ENCODE peak calls at places on chromosome 7, in five cellular contexts. R is mesendoderm, O is H1, J is IMR-90, U is neuronal stem cell. I is an unnamed sample. For H3K79me1, the result is how much of the 10 kb centered on the place peaks cover.

GRCh38 chr7:44257618-44258422 is 57.0 kb downstream of the YKT6 start:
- DNase-seq in R (peak), O (no peak), J (peak), U (no peak), I (no peak)

GRCh38 chr7:111833461-111833860 is 271.2 kb upstream of the IMMP2L start:
- DNase-seq in R (no peak), O (no peak), J (peak), U (no peak), I (no peak)

GRCh38 chr7:25482631-25483030 is 254.3 kb upstream of the NPVF start:
- DNase-seq in R (no peak), O (no peak), J (no peak), U (no peak), I (no peak)

GRCh38 chr7:159140170-159140910 is 4.3 kb downstream of the VIPR2 start:
- DNase-seq in R (no peak), O (peak), J (no peak), U (no peak), I (peak)

GRCh38 chr7:6637544-6638229 is 569 bp downstream of the ZNF316 start:
- DNase-seq in R (peak), O (peak), J (peak), U (no peak), I (peak)

GRCh38 chr7:46478046-46478445 is 557.0 kb upstream of the IGFBP3 start:
- DNase-seq in R (no peak), O (no peak), J (peak), U (no peak), I (no peak)

GRCh38 chr7:24123061-24123460 is 160.9 kb upstream of the NPY start:
- DNase-seq in R (no peak), O (no peak), J (no peak), U (no peak), I (no peak)

GRCh38 chr7:55073051-55073511 is 54.3 kb downstream of the EGFR start:
- DNase-seq in R (no peak), O (no peak), J (peak), U (no peak), I (no peak)

GRCh38 chr7:101185258-101185839 is 5.3 kb upstream of the NAT16 start:
- DNase-seq in R (no peak), O (no peak), J (peak), U (no peak), I (no peak)

GRCh38 chr7:157861551-157861950 is 524.7 kb downstream of the DNAJB6 start:
- DNase-seq in R (no peak), O (no peak), J (no peak), U (no peak), I (no peak)

GRCh38 chr7:148906707-148907498 is 22.8 kb upstream of the EZH2 start:
- DNase-seq in R (no peak), O (no peak), J (no peak), U (no peak), I (no peak)

GRCh38 chr7:30329706-30330105 is 45.3 kb downstream of the ZNRF2 start:
- DNase-seq in R (no peak), O (no peak), J (no peak), U (no peak), I (no peak)

GRCh38 chr7:25860206-25860881 is 291.7 kb upstream of the NFE2L3 start:
- DNase-seq in R (peak), O (peak), J (peak), U (no peak), I (peak)

GRCh38 chr7:84492565-84493034 is 298.0 kb upstream of the SEMA3A start:
- DNase-seq in R (no peak), O (no peak), J (no peak), U (no peak), I (no peak)

GRCh38 chr7:88735920-88736319 is 23.6 kb upstream of the ZNF804B start:
- DNase-seq in R (no peak), O (no peak), J (no peak), U (no peak), I (no peak)

GRCh38 chr7:148464932-148465331 is 125.6 kb upstream of the C7orf33 start:
- DNase-seq in R (no peak), O (no peak), J (no peak), U (no peak), I (no peak)

GRCh38 chr7:132387596-132387995 is 188.7 kb downstream of the PLXNA4 start:
- DNase-seq in R (no peak), O (no peak), J (no peak), U (no peak), I (no peak)

GRCh38 chr7:33986456-33986855 is 81.1 kb downstream of the BMPER start:
- DNase-seq in R (no peak), O (no peak), J (peak), U (no peak), I (no peak)

GRCh38 chr7:16918288-16918895 is 36.6 kb upstream of the AGR3 start:
- DNase-seq in R (peak), O (no peak), J (peak), U (peak), I (no peak)

GRCh38 chr7:150381096-150381495 is 2.0 kb downstream of the ZNF775 start:
- DNase-seq in R (no peak), O (no peak), J (no peak), U (no peak), I (no peak)

GRCh38 chr7:150383710-150384397 is 4.7 kb downstream of the ZNF775 start:
- DNase-seq in R (peak), O (peak), J (no peak), U (peak), I (peak)

GRCh38 chr7:150381785-150382122 is 2.6 kb downstream of the ZNF775 start:
- DNase-seq in R (no peak), O (no peak), J (no peak), U (no peak), I (no peak)

GRCh38 chr7:150382123-150382843 is 3.2 kb downstream of the ZNF775 start:
- DNase-seq in R (no peak), O (no peak), J (no peak), U (no peak), I (no peak)

GRCh38 chr7:150382844-150383225 is 3.7 kb downstream of the ZNF775 start:
- DNase-seq in R (no peak), O (no peak), J (no peak), U (no peak), I (no peak)
- H3K79me1 ChIP-seq in R (under half), O (under half), J (under half), U (under half), I (under half)

GRCh38 chr7:151141281-151141854 is 26.1 kb downstream of the GBX1 start:
- DNase-seq in R (no peak), O (no peak), J (no peak), U (no peak), I (no peak)
- H2BK15ac ChIP-seq in R (no peak), O (no peak), J (no peak), U (no peak), I (no peak)

DNA sequence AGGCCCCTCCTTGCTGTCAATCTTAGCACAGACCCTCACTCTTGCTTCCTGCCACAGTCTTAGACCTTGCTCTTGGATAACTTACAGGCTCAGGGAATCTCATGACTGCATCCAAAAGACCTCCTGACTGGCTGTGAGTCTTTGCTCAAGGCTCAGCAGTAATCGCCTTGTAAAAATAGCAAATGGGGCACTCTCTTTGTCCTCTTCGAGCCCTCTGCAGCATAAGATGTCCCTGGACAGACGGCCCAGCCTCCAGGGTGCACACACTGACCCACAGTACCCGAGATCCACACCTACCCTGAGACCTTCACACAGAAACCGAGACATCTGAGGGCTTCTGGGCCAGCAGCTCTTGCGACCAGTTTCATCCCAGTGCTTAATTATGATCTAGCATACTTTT is 65.9 kb upstream of the DDC start:
- DNase-seq in R (no peak), O (no peak), J (no peak), U (no peak), I (no peak)
- H3K79me1 ChIP-seq in R (under half), O (under half), J (under half), U (under half), I (under half)

GRCh38 chr7:96327429-96327828 is 5.5 kb upstream of the SLC25A13 start:
- DNase-seq in R (no peak), O (no peak), J (no peak), U (no peak), I (no peak)
- H2BK15ac ChIP-seq in R (no peak), O (no peak), J (no peak), U (no peak), I (no peak)

GRCh38 chr7:1015631-1016121 is 28.7 kb upstream of the GPR146 start:
- DNase-seq in R (no peak), O (no peak), J (no peak), U (no peak), I (no peak)
- H3K79me1 ChIP-seq in R (under half), O (under half), J (under half), U (under half), I (under half)

DNA sequence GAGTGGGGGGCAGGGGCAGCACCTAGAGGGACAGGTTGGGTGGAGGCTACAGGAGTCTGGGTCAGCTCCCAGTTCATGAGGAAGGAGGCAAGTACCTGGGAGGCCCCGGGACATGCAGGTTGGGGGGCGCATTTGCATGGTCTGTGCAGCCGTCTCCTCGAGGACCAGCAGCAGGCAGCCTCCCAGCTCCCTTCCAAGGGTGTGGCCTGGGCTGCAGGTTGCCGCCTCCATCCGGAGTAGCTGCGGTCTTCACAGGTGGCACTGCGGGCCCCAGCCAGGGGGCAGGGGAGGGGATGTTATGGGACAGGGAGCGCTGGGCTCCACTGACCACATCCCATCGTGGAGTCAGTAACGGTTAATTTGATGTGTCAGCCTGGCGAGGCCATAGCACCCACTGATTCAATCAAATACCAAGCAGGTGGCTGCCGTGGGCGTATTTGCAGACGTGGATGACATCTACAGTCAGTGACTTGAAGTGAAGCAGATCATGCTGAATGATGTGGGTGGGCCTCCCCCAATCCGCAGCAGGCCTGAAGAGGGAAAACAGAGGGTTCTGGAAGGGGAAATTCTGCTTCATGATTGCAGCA is 81.7 kb downstream of the PRKAG2 start:
- DNase-seq in R (no peak), O (no peak), J (no peak), U (no peak), I (no peak)
- H2BK15ac ChIP-seq in R (no peak), O (no peak), J (no peak), U (peak), I (no peak)

GRCh38 chr7:57424515-57425238 is 25.3 kb upstream of the ZNF716 start:
- DNase-seq in R (no peak), O (no peak), J (no peak), U (no peak), I (no peak)

GRCh38 chr7:57426629-57427003 is 23.4 kb upstream of the ZNF716 start:
- DNase-seq in R (no peak), O (no peak), J (no peak), U (no peak), I (no peak)

GRCh38 chr7:57425239-57425944 is 24.6 kb upstream of the ZNF716 start:
- DNase-seq in R (no peak), O (no peak), J (no peak), U (no peak), I (no peak)

GRCh38 chr7:57427146-57427545 is 22.8 kb upstream of the ZNF716 start:
- DNase-seq in R (no peak), O (no peak), J (no peak), U (no peak), I (no peak)

DNA sequence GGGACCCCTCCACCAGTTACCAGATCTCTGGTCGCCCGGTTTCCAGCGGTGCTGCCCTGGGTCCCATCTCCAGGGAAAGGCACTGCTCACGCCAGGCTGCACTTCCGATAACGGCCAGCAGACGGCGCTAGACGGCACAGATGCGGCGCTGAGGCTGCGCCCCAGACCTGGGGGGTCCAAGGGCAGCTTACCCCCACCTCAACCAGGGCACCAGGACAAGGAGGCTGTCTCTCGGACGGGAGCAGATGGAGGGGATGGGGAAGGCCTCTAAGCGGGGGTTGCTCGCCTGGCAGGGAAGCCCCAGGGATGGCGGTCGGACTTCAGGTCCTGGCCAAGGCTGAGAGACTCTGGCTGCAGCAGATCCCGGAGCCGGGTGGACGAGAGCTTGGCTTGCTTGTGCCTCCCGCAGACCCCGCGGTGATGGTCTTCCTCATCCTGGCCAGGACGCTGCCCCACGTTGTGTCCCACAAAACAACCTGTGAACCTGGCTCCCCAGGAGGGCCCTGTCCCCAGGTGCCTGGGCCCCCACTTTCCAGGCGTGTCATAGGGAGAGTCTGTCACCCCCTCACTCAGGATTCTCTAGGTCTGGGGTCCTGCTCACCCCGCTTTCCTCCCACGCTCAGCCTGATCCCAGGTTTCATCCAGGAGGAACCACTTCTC is 23.9 kb upstream of the ZNF716 start:
- DNase-seq in R (no peak), O (no peak), J (no peak), U (no peak), I (no peak)
- H3K79me1 ChIP-seq in R (under half), O (under half), J (under half), U (under half), I (under half)

GRCh38 chr7:5426226-5426475 is 2.5 kb upstream of the TNRC18 start:
- DNase-seq in R (no peak), O (no peak), J (peak), U (no peak), I (no peak)

GRCh38 chr7:5430612-5430947 is 6.9 kb upstream of the TNRC18 start:
- DNase-seq in R (no peak), O (no peak), J (no peak), U (no peak), I (no peak)

GRCh38 chr7:5429857-5430611 is 6.4 kb upstream of the TNRC18 start:
- DNase-seq in R (peak), O (no peak), J (peak), U (no peak), I (no peak)

GRCh38 chr7:5429253-5429856 is 5.7 kb upstream of the TNRC18 start:
- DNase-seq in R (peak), O (peak), J (peak), U (no peak), I (peak)

DNA sequence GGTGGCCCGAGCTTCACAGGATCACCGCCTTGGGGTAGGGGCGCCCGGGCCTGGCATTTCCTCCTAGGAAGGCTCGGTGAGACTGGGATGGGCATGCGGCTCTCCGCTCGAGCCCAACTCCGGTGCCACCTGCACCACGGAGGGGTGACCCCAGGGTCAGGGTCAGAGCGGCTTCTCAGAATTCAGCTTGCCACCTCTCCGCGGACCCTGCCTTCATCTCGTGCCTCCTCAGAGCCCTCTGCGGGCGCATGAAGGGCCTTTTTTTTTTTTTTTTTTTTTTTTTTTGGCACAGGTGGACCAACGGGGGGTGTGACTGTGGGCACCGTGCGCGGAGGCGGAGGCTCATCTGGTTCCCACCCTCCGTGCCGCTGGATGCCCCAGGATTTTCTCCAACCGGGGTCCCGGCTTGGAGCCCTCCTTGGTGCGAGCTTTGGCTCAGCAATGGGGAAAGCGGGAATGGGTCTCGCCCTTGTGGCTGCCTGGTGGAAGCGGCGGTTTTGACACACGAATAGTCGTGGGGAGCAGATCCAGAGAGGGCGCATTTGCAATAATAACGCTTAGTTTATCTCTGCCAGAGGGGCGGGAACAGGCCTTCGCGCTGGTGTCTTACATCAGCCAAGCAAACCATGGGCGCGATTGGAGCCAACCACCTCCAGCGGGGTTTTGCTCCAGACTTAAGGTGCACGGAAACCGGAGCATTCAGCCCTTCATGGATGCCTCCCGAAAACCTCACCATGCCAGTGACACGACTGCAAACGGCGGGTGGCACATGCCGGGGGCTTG is 5.0 kb upstream of the TNRC18 start:
- DNase-seq in R (peak), O (no peak), J (peak), U (no peak), I (no peak)
- H2BK15ac ChIP-seq in R (no peak), O (peak), J (no peak), U (peak), I (no peak)

GRCh38 chr7:105131033-105131656 is 117.1 kb downstream of the KMT2E start:
- DNase-seq in R (no peak), O (no peak), J (peak), U (no peak), I (no peak)
- H3K79me1 ChIP-seq in R (under half), O (under half), J (half or more), U (under half), I (under half)

GRCh38 chr7:151645311-151645710 is 125.6 kb upstream of the RHEB start:
- DNase-seq in R (no peak), O (no peak), J (no peak), U (no peak), I (no peak)

GRCh38 chr7:151647006-151647405 is 127.3 kb upstream of the RHEB start:
- DNase-seq in R (no peak), O (no peak), J (no peak), U (no peak), I (no peak)

GRCh38 chr7:151647874-151648273 is 128.2 kb upstream of the RHEB start:
- DNase-seq in R (no peak), O (no peak), J (no peak), U (no peak), I (no peak)

GRCh38 chr7:151650161-151650560 is 130.5 kb upstream of the RHEB start:
- DNase-seq in R (no peak), O (no peak), J (no peak), U (no peak), I (no peak)

DNA sequence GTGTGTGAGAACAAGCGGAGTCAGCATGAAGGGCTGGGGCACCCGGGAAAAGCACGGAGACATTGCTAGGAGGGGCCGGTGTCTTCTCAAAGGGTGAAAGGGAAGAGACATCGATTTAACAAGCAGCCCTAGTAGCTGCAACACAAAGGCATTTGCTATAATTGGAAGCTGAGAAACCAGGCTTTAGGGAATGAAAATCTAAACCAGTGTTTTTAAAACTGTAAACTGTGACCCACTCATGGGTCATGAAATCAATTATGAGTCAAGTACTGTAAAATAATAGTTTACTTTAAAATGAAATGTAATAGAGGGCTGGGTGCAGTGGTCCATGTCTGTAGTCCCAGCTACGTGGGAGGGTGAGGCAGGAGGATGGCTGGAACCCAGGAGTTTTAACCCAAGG is 128.7 kb upstream of the RHEB start:
- DNase-seq in R (no peak), O (no peak), J (peak), U (no peak), I (no peak)
- H2BK15ac ChIP-seq in R (no peak), O (no peak), J (peak), U (no peak), I (no peak)